ENCODE peak calls at places on chromosomes 12 and 14, in seven cellular contexts. U, C, Z, E, X, O and P are unnamed samples.
A peak's percentile ranks its signal among the peaks of the same experiment; 100 is the strongest.

GRCh38 chr14:104221071-104221625 is 82.8 kb downstream of the KIF26A start:
- DNase-seq in U (no peak), E (peak; percentile 21), O (no peak), C (no peak), X (no peak), Z (no peak), P (no peak)

GRCh38 chr12:124745891-124746570 is 117.6 kb downstream of the SCARB1 start:
- DNase-seq in X (no peak), E (peak; percentile 96), C (peak; percentile 98), Z (peak; percentile 93), O (peak; percentile 95), U (peak; percentile 75), P (peak; percentile 99)

GRCh38 chr12:116924558-116925453 is 14.1 kb downstream of the FBXW8 start:
- DNase-seq in X (no peak), Z (no peak), C (no peak), E (no peak), U (peak; percentile 30), O (no peak), P (no peak)

GRCh38 chr12:27213304-27213703 is 30.8 kb upstream of the STK38L start:
- DNase-seq in C (no peak), X (no peak), O (no peak), U (no peak), Z (no peak), E (no peak), P (no peak)

GRCh38 chr12:84619053-84619452 is 293.5 kb downstream of the SLC6A15 start:
- DNase-seq in E (no peak), U (no peak), C (no peak), X (no peak), O (no peak), Z (no peak), P (no peak)

GRCh38 chr12:71155228-71155627 is 2.6 kb downstream of the TSPAN8 start:
- DNase-seq in O (no peak), U (no peak), Z (no peak), X (no peak), E (no peak), C (no peak), P (no peak)

GRCh38 chr14:53391631-53392030 is 238.5 kb upstream of the DDHD1 start:
- DNase-seq in E (no peak), X (no peak), U (no peak), O (no peak), C (no peak), Z (no peak), P (no peak)

GRCh38 chr14:91835920-91836843 is 31.2 kb downstream of the TC2N start:
- DNase-seq in Z (peak; percentile 96), O (peak; percentile 77), C (peak; percentile 92), U (peak; percentile 86), X (no peak), E (peak; percentile 81), P (peak; percentile 63)

GRCh38 chr12:75738486-75738885 is 227.1 kb upstream of the KRR1 start:
- DNase-seq in O (no peak), U (no peak), X (no peak), C (no peak), Z (no peak), E (no peak), P (no peak)

GRCh38 chr14:51978566-51979398 is 10.6 kb upstream of the RTRAF start:
- DNase-seq in E (peak; percentile 86), X (no peak), Z (peak; percentile 88), C (peak; percentile 96), O (peak; percentile 82), U (peak; percentile 42), P (peak; percentile 96)

GRCh38 chr12:121748571-121749265 is 36.2 kb downstream of the TMEM120B start:
- DNase-seq in E (no peak), Z (no peak), X (no peak), C (peak; percentile 37), O (peak; percentile 72), U (peak; percentile 89), P (no peak)

GRCh38 chr12:2339022-2339431 is 286.2 kb downstream of the CACNA1C start:
- DNase-seq in C (no peak), Z (no peak), E (no peak), U (no peak), X (no peak), O (no peak), P (no peak)

GRCh38 chr14:75981426-75981825 is 369 bp downstream of the TGFB3 start:
- DNase-seq in E (no peak), Z (no peak), O (peak; percentile 36), U (peak; percentile 17), C (peak; percentile 28), X (no peak), P (peak; percentile 85)

GRCh38 chr14:105487449-105487985 is 831 bp downstream of the CRIP1 start:
- DNase-seq in C (no peak), E (peak; percentile 85), X (no peak), U (no peak), O (peak; percentile 47), Z (peak; percentile 62), P (no peak)

GRCh38 chr12:102629262-102629888 is 149.0 kb upstream of the IGF1 start:
- DNase-seq in O (no peak), X (no peak), E (no peak), U (peak; percentile 23), C (no peak), Z (no peak), P (no peak)

GRCh38 chr14:103867523-103867953 is 20.2 kb upstream of the PPP1R13B start:
- DNase-seq in O (no peak), X (no peak), U (no peak), Z (peak; percentile 90), E (no peak), C (no peak), P (no peak)

GRCh38 chr14:69879175-69880047 is at the start of gene SMOC1:
- DNase-seq in E (no peak), U (peak; percentile 16), C (peak; percentile 95), Z (peak; percentile 76), X (no peak), O (peak; percentile 26), P (no peak)

GRCh38 chr12:108174641-108175040 is 45.6 kb downstream of the WSCD2 start:
- DNase-seq in E (no peak), O (no peak), U (no peak), Z (no peak), C (no peak), X (no peak), P (no peak)

GRCh38 chr12:108177131-108177530 is 48.0 kb downstream of the WSCD2 start:
- DNase-seq in C (no peak), X (no peak), Z (no peak), E (no peak), O (no peak), U (no peak), P (no peak)

GRCh38 chr12:108175310-108175709 is 46.2 kb downstream of the WSCD2 start:
- DNase-seq in Z (no peak), C (no peak), E (no peak), U (no peak), X (no peak), O (no peak), P (no peak)

GRCh38 chr12:108173892-108174291 is 44.8 kb downstream of the WSCD2 start:
- DNase-seq in X (no peak), C (no peak), O (no peak), E (no peak), Z (no peak), U (no peak), P (no peak)

GRCh38 chr12:108176292-108176691 is 47.2 kb downstream of the WSCD2 start:
- DNase-seq in X (no peak), O (no peak), E (no peak), U (no peak), C (no peak), Z (no peak), P (no peak)
- TF ChIP-seq CTCF in X (no peak), O (no peak), E (no peak), U (no peak), C (no peak), Z (no peak), P (no peak)

DNA sequence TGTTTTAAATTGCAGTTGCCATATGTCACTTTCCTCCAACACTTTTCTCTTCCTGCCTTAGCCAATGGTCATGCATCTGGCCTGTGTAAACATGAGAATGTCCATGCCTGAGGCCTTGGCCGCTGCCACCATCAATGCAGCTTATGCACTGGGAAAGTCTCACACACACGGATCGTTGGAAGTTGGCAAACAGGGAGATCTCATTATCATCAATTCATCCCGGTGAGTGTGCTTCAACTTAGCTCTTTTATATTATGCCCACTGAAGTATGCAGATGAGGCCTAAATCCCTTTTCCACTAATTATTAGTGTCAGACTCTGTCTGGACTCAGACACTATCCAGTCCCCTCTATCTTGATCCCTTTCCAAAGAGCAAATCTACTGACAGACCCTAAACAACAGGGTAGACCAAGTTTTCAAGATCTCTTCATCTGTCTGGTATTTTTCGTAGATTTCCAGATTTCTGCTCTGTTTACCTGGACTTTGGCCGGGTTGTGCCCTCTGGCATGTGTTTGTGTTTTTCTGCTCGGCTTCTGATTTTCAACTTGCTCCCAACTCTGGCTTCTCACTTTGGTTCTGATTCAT is 23.2 kb downstream of the AMDHD1 start:
- DNase-seq in O (no peak), C (no peak), X (no peak), E (no peak), Z (no peak), U (no peak), P (no peak)
- TF ChIP-seq POLR2A in O (no peak), C (no peak), X (no peak), E (no peak), Z (no peak), U (no peak), P (no peak)

GRCh38 chr14:54882521-54882920 is 20.1 kb downstream of the GCH1 start:
- DNase-seq in X (no peak), Z (no peak), E (no peak), U (no peak), C (no peak), O (no peak), P (no peak)

GRCh38 chr14:54881761-54882401 is 20.7 kb downstream of the GCH1 start:
- DNase-seq in E (no peak), X (no peak), Z (no peak), O (no peak), U (no peak), C (no peak), P (no peak)

GRCh38 chr14:54877015-54877702 is 25.5 kb downstream of the GCH1 start:
- DNase-seq in U (no peak), O (no peak), C (no peak), E (no peak), X (no peak), Z (no peak), P (no peak)

GRCh38 chr14:54877703-54878021 is 25.0 kb downstream of the GCH1 start:
- DNase-seq in O (no peak), X (no peak), Z (no peak), E (no peak), U (no peak), C (no peak), P (no peak)

DNA sequence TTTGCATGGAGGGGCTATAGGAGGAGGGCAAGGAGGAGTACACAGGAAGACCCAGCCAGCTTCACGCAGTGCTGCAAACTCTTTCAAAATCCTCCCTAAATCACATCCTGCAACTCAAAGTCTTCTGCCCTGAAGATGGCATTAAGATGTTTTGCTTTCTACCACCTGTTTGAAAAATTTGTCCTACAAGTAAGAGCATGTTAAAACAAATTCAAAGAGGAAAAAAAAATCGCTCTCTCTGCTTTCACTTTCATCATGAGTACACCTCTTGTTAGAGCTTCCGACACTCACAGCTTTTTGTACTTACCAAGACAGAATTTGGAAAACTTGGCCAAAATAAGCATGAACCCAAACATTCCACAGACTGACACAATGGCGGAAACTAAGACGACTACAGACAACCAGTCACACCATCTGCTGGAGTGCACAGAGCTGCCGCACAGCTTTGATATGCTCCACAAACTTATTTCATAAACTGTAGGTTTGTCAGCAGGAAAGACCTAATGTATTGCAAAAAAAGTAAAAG is 21.3 kb downstream of the GCH1 start:
- DNase-seq in Z (no peak), X (no peak), C (no peak), U (no peak), O (no peak), E (no peak), P (no peak)
- H3K4me3 ChIP-seq in Z (peak overlapping the region; percentile 42), X (peak overlapping the region; percentile 44), C (peak overlapping the region; percentile 8), U (peak overlapping the region; percentile 2), O (peak overlapping the region; percentile 18), E (peak overlapping the region; percentile 47), P (no peak overlapping the region)

GRCh38 chr14:93903342-93904184 is 23.6 kb upstream of the FAM181A start:
- DNase-seq in O (no peak), E (no peak), X (no peak), U (peak; percentile 9), Z (peak; percentile 40), C (peak; percentile 46), P (no peak)
- TF ChIP-seq CTCF in O (no peak), E (peak; percentile 36), X (no peak), U (peak; percentile 38), Z (peak; percentile 25), C (no peak), P (no peak)